ENCODE peak calls at places on chromosomes 3 and 15, in seven cellular contexts. F, D, T, R, V, I and K are unnamed samples.

GRCh38 chr15:52936489-52936888 is 146.4 kb upstream of the ONECUT1 start:
- DNase-seq in V (no peak), D (no peak), R (no peak), T (no peak), F (no peak), I (no peak), K (no peak)

GRCh38 chr3:4656059-4656458 is 162.9 kb downstream of the ITPR1 start:
- DNase-seq in F (peak; percentile 75), R (peak; percentile 68), T (no peak), I (peak; percentile 89), V (no peak), D (no peak), K (peak; percentile 57)

GRCh38 chr3:143811602-143812001 is 36.7 kb downstream of the SLC9A9 start:
- DNase-seq in D (no peak), T (no peak), F (no peak), I (peak; percentile 52), R (peak; percentile 68), V (no peak), K (no peak)

GRCh38 chr3:188916934-188917391 is 254.8 kb upstream of the TPRG1 start:
- DNase-seq in F (no peak), V (peak; percentile 34), I (peak; percentile 36), R (no peak), D (peak; percentile 65), T (no peak), K (no peak)

GRCh38 chr3:188680189-188680588 is 491.6 kb upstream of the TPRG1 start:
- DNase-seq in I (peak; percentile 21), R (no peak), F (peak; percentile 24), T (no peak), V (no peak), D (no peak), K (no peak)

GRCh38 chr3:194121881-194122280 is 14.1 kb upstream of the HES1 start:
- DNase-seq in I (peak; percentile 55), F (peak; percentile 62), V (no peak), R (no peak), T (no peak), D (no peak), K (peak; percentile 54)

GRCh38 chr3:157669403-157669802 is 166.2 kb upstream of the VEPH1 start:
- DNase-seq in D (no peak), I (no peak), T (no peak), F (no peak), R (no peak), V (no peak), K (no peak)

GRCh38 chr15:75349851-75350588 is 3.2 kb downstream of the NEIL1 start:
- DNase-seq in I (no peak), D (peak; percentile 89), T (peak; percentile 67), V (peak; percentile 93), F (no peak), R (no peak), K (no peak)

GRCh38 chr3:15306979-15307359 is 25.4 kb downstream of the SH3BP5 start:
- DNase-seq in R (no peak), F (no peak), D (no peak), V (no peak), T (no peak), I (no peak), K (no peak)

GRCh38 chr3:197154-197855 is 742 bp downstream of the CHL1 start:
- DNase-seq in F (no peak), I (no peak), D (no peak), T (no peak), R (peak; percentile 38), V (no peak), K (no peak)

GRCh38 chr3:111700054-111700453 is 104.9 kb upstream of the ZBED2 start:
- DNase-seq in T (no peak), F (no peak), I (no peak), V (no peak), D (no peak), R (no peak), K (no peak)

GRCh38 chr3:13210221-13210975 is 137.2 kb upstream of the IQSEC1 start:
- DNase-seq in V (no peak), R (no peak), D (no peak), T (no peak), I (no peak), F (no peak), K (no peak)

GRCh38 chr3:14125193-14126016 is 553 bp downstream of the TMEM43 start:
- DNase-seq in T (peak; percentile 50), R (peak; percentile 86), F (peak; percentile 94), D (no peak), V (peak; percentile 23), I (peak; percentile 96), K (peak; percentile 94)

DNA sequence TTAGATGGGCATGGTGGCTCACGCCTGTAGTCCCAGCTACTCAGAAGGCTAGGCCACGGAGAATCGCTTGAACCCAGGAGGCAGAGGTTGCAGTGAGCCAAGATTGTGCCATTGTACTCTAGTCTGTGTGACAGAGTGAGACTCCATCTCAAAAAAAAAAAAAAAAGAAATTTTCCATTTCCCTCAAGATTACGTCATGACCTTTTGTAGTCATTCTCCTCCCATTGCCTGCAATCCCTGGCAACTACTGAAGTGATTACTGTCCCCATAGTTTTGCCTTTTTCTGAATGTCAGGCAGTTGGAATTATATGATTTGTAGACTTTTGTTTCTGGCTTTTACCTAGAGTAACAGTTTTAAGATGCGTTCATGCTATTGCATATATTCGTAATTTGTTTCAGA is 28.0 kb downstream of the WDR76 start:
- DNase-seq in I (peak; percentile 48), T (no peak), V (no peak), F (peak; percentile 15), D (no peak), R (no peak), K (no peak)
- H3K27ac ChIP-seq in I (no peak overlapping the region), T (no peak overlapping the region), V (no peak overlapping the region), F (no peak overlapping the region), D (no peak overlapping the region), R (no peak overlapping the region), K (no peak overlapping the region)

DNA sequence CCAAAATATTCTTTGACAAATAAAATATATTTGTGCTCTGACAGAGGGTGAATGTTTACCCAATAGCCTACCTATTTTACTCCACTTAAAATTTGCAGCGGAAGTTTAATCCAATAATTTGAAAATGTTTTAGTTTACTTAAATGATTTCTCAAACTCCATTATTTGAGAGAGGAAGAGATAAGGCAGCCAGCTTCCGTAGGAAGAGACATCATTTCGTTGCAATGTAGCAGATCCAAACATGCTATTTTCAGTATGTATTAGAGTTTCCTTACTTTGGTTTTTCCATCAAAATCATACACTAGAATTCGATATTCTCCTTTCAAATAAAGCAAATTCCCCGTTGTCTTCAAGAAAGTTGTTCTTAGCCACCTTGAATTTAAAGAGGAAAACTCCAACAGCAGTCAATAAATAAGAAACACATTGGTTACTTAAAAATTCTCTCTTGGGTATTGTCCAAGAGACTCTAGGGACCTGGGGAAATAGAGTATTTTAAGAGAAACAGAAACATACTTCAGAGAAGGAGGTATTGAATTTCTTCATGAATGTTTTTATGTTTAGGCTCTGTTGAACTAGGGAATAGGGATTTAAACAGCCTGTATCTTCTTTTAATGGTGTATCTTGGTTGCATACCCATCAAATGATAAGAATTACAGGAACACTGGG is 324.5 kb upstream of the GBE1 start:
- DNase-seq in V (no peak), R (no peak), D (no peak), F (no peak), I (no peak), T (no peak), K (no peak)
- H3K4me1 ChIP-seq in V (no peaks in the 10 kb centered on the region), R (no peaks in the 10 kb centered on the region), D (no peaks in the 10 kb centered on the region), F (no peaks in the 10 kb centered on the region), I (peaks cover 34% of the 10 kb centered on the region), T (no peaks in the 10 kb centered on the region), K (peaks cover 17% of the 10 kb centered on the region)

GRCh38 chr15:48333553-48333952 is 2.3 kb downstream of the DUT start:
- DNase-seq in D (no peak), V (no peak), R (no peak), T (no peak), I (no peak), F (no peak), K (no peak)
- H3K27ac ChIP-seq in D (no peak overlapping the region), V (no peak overlapping the region), R (no peak overlapping the region), T (no peak overlapping the region), I (no peak overlapping the region), F (no peak overlapping the region), K (no peak overlapping the region)

DNA sequence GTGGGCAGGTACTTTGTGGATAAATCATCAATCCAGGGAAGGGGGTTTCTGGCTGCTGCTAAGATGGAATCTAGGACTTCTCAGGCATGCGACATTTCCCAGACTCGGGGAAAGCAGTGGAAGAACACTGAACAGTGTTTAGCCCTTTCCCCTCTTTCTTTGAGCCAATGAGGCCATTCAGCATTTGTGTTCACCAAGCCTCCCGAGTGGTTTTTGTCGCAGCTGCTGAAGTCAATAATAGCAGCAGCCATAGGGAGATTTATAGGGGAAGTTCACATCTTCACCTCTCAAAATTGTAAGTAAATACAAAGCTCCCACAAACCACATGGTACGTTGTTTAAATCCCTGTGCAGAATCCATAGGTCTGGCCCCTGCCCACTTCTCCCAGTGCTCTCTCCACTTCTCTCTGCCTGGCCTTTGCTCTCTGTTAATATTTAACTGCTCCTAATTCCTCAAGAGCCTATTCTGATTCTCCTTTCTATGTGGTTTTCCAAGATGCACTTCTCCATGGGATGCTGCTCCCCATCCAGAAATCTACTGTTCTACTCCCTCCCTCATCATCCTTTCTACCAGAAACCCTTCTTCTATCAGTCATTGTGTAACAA is 230.7 kb downstream of the SHQ1 start:
- DNase-seq in D (no peak), F (no peak), I (no peak), T (no peak), V (no peak), R (no peak), K (no peak)
- H3K4me1 ChIP-seq in D (no peaks in the 10 kb centered on the region), F (no peaks in the 10 kb centered on the region), I (no peaks in the 10 kb centered on the region), T (no peaks in the 10 kb centered on the region), V (no peaks in the 10 kb centered on the region), R (no peaks in the 10 kb centered on the region), K (no peaks in the 10 kb centered on the region)

GRCh38 chr3:27166888-27167287 is 202.3 kb downstream of the NEK10 start:
- DNase-seq in R (no peak), I (peak; percentile 95), D (no peak), T (no peak), V (no peak), F (peak; percentile 91), K (peak; percentile 48)
- H3K27ac ChIP-seq in R (no peak overlapping the region), I (peak overlapping the region; percentile 80), D (no peak overlapping the region), T (no peak overlapping the region), V (no peak overlapping the region), F (no peak overlapping the region), K (no peak overlapping the region)